ENCODE peak calls at places on chromosomes 1 and 21, in five cellular contexts. Y, E, O, U and M are unnamed samples.

GRCh38 chr1:41822865-41823264 is 95.9 kb downstream of the HIVEP3 start:
- DNase-seq in Y (no peak), E (no peak), O (no peak), U (no peak), M (no peak)

GRCh38 chr1:170986901-170987300 is 51.6 kb downstream of the MROH9 start:
- DNase-seq in Y (no peak), E (no peak), O (no peak), U (no peak), M (no peak)

GRCh38 chr1:208205216-208206013 is 38.8 kb downstream of the PLXNA2 start:
- DNase-seq in Y (no peak), E (no peak), O (no peak), U (no peak), M (no peak)

GRCh38 chr1:203172184-203173115 is 3.2 kb downstream of the MYBPH start:
- DNase-seq in Y (no peak), E (peak), O (peak), U (peak), M (peak)

GRCh38 chr1:170156594-170156993 is 10.8 kb downstream of the NTMT2 start:
- DNase-seq in Y (no peak), E (no peak), O (no peak), U (no peak), M (no peak)

GRCh38 chr1:115428676-115429075 is 90.6 kb upstream of the NGF start:
- DNase-seq in Y (no peak), E (no peak), O (no peak), U (no peak), M (no peak)

GRCh38 chr21:35332841-35333426 is 283.8 kb upstream of the RUNX1 start:
- DNase-seq in Y (no peak), E (no peak), O (no peak), U (no peak), M (no peak)

GRCh38 chr1:156652131-156652991 is 10.4 kb downstream of the BCAN start:
- DNase-seq in Y (no peak), E (no peak), O (no peak), U (no peak), M (no peak)

GRCh38 chr1:212858461-212859265 is 588 bp downstream of the FLVCR1 start:
- DNase-seq in Y (no peak), E (peak), O (peak), U (no peak), M (peak)

GRCh38 chr1:239308701-239309333 is 77.6 kb upstream of the CHRM3 start:
- DNase-seq in Y (no peak), E (peak), O (peak), U (peak), M (peak)

GRCh38 chr1:151839457-151840409 is at the start of gene C2CD4D:
- DNase-seq in Y (no peak), E (peak), O (no peak), U (no peak), M (no peak)

GRCh38 chr1:202834771-202835547 is 24.2 kb downstream of the PCAT6 start:
- DNase-seq in Y (no peak), E (no peak), O (no peak), U (no peak), M (no peak)

GRCh38 chr1:186753241-186753640 is 73.0 kb upstream of the PTGS2 start:
- DNase-seq in Y (no peak), E (no peak), O (no peak), U (no peak), M (no peak)

GRCh38 chr1:115136106-115136505 is 46.8 kb upstream of the TSPAN2 start:
- DNase-seq in Y (no peak), E (no peak), O (no peak), U (no peak), M (no peak)

GRCh38 chr1:245788269-245788668 is 633.5 kb downstream of the KIF26B start:
- DNase-seq in Y (no peak), E (no peak), O (peak), U (no peak), M (no peak)

GRCh38 chr1:39190096-39190495 is 14.4 kb upstream of the MACF1 start:
- DNase-seq in Y (no peak), E (no peak), O (no peak), U (no peak), M (no peak)

GRCh38 chr1:163959622-163960021 is 599.4 kb upstream of the PBX1 start:
- DNase-seq in Y (no peak), E (no peak), O (no peak), U (no peak), M (no peak)

GRCh38 chr1:223741861-223742260 is 29.5 kb downstream of the CAPN2 start:
- DNase-seq in Y (no peak), E (no peak), O (peak), U (no peak), M (no peak)

GRCh38 chr1:234696986-234697385 is 87.0 kb upstream of the IRF2BP2 start:
- DNase-seq in Y (no peak), E (no peak), O (peak), U (no peak), M (no peak)

GRCh38 chr1:183215076-183215720 is 29.1 kb downstream of the LAMC2 start:
- DNase-seq in Y (no peak), E (peak), O (no peak), U (no peak), M (no peak)

GRCh38 chr1:36773827-36774541 is 260.3 kb downstream of the GRIK3 start:
- DNase-seq in Y (no peak), E (no peak), O (no peak), U (no peak), M (no peak)

GRCh38 chr1:209965996-209966395 is 28.0 kb downstream of the SYT14 start:
- DNase-seq in Y (no peak), E (no peak), O (no peak), U (no peak), M (no peak)